ENCODE peak calls at places on chromosomes 7 and 10, in ten cellular contexts. One of them, this sample, is unnamed.

GRCh38 chr10:110852897-110853296 is 18.8 kb upstream of the PDCD4 start:
- DNase-seq in Peyer's patch: no peak
- DNase-seq in activated CD4-positive, alpha-beta T cell treated with anti-CD3 and anti-CD28 coated beads, Interleukin-2, amount 10 ng/mL, durations not matched to agents 7 days and 5 days: peak; percentile 4
- DNase-seq in kidney tubule cell: peak; percentile 11
- DNase-seq in M059J: no peak
- DNase-seq in cardiac muscle cell: no peak
- DNase-seq in 8988T: no peak
- DNase-seq in cerebellum: no peak
- DNase-seq in left cardiac atrium: no peak
- DNase-seq in T-cell: no peak
- DNase-seq in this sample: no peak

GRCh38 chr10:123934846-123935245 is 43.2 kb upstream of the CPXM2 start:
- DNase-seq in Peyer's patch: no peak
- DNase-seq in cerebellum: no peak
- DNase-seq in kidney tubule cell: no peak
- DNase-seq in M059J: no peak
- DNase-seq in left cardiac atrium: no peak
- DNase-seq in 8988T: no peak
- DNase-seq in T-cell: no peak
- DNase-seq in activated CD4-positive, alpha-beta T cell treated with anti-CD3 and anti-CD28 coated beads, Interleukin-2, amount 10 ng/mL, durations not matched to agents 7 days and 5 days: no peak
- DNase-seq in cardiac muscle cell: no peak
- DNase-seq in this sample: no peak

GRCh38 chr7:50393076-50393475 is 57.1 kb downstream of the FIGNL1 start:
- DNase-seq in Peyer's patch: no peak
- DNase-seq in M059J: no peak
- DNase-seq in left cardiac atrium: no peak
- DNase-seq in cardiac muscle cell: no peak
- DNase-seq in 8988T: no peak
- DNase-seq in kidney tubule cell: no peak
- DNase-seq in cerebellum: no peak
- DNase-seq in activated CD4-positive, alpha-beta T cell treated with anti-CD3 and anti-CD28 coated beads, Interleukin-2, amount 10 ng/mL, durations not matched to agents 7 days and 5 days: peak; percentile 40
- DNase-seq in T-cell: no peak
- DNase-seq in this sample: no peak

GRCh38 chr10:86757110-86757790 is 831 bp downstream of the BMPR1A start:
- DNase-seq in M059J: peak; percentile 72
- DNase-seq in T-cell: peak; percentile 0
- DNase-seq in cardiac muscle cell: peak; percentile 62
- DNase-seq in cerebellum: peak; percentile 16
- DNase-seq in Peyer's patch: peak; percentile 63
- DNase-seq in activated CD4-positive, alpha-beta T cell treated with anti-CD3 and anti-CD28 coated beads, Interleukin-2, amount 10 ng/mL, durations not matched to agents 7 days and 5 days: peak; percentile 10
- DNase-seq in left cardiac atrium: peak; percentile 51
- DNase-seq in kidney tubule cell: peak; percentile 54
- DNase-seq in 8988T: no peak
- DNase-seq in this sample: peak; percentile 5

GRCh38 chr7:37284805-37285211 is 163.9 kb downstream of the ELMO1 start:
- DNase-seq in activated CD4-positive, alpha-beta T cell treated with anti-CD3 and anti-CD28 coated beads, Interleukin-2, amount 10 ng/mL, durations not matched to agents 7 days and 5 days: peak; percentile 42
- DNase-seq in 8988T: no peak
- DNase-seq in cardiac muscle cell: peak; percentile 69
- DNase-seq in kidney tubule cell: peak; percentile 44
- DNase-seq in M059J: peak; percentile 61
- DNase-seq in cerebellum: no peak
- DNase-seq in T-cell: peak; percentile 12
- DNase-seq in Peyer's patch: peak; percentile 68
- DNase-seq in left cardiac atrium: peak; percentile 34
- DNase-seq in this sample: peak; percentile 25

GRCh38 chr10:130074639-130075038 is 36.0 kb downstream of the C10orf143 start:
- DNase-seq in cerebellum: no peak
- DNase-seq in T-cell: no peak
- DNase-seq in activated CD4-positive, alpha-beta T cell treated with anti-CD3 and anti-CD28 coated beads, Interleukin-2, amount 10 ng/mL, durations not matched to agents 7 days and 5 days: no peak
- DNase-seq in 8988T: no peak
- DNase-seq in left cardiac atrium: no peak
- DNase-seq in cardiac muscle cell: no peak
- DNase-seq in M059J: no peak
- DNase-seq in kidney tubule cell: no peak
- DNase-seq in Peyer's patch: no peak
- DNase-seq in this sample: no peak

GRCh38 chr10:72321248-72322029 is 33.3 kb downstream of the DNAJB12 start:
- DNase-seq in T-cell: no peak
- DNase-seq in cardiac muscle cell: no peak
- DNase-seq in kidney tubule cell: no peak
- DNase-seq in left cardiac atrium: no peak
- DNase-seq in cerebellum: no peak
- DNase-seq in activated CD4-positive, alpha-beta T cell treated with anti-CD3 and anti-CD28 coated beads, Interleukin-2, amount 10 ng/mL, durations not matched to agents 7 days and 5 days: no peak
- DNase-seq in M059J: no peak
- DNase-seq in 8988T: no peak
- DNase-seq in Peyer's patch: no peak
- DNase-seq in this sample: no peak

GRCh38 chr10:73655257-73655989 is 406 bp downstream of the SYNPO2L start:
- DNase-seq in activated CD4-positive, alpha-beta T cell treated with anti-CD3 and anti-CD28 coated beads, Interleukin-2, amount 10 ng/mL, durations not matched to agents 7 days and 5 days: no peak
- DNase-seq in cardiac muscle cell: no peak
- DNase-seq in M059J: no peak
- DNase-seq in left cardiac atrium: no peak
- DNase-seq in Peyer's patch: no peak
- DNase-seq in T-cell: no peak
- DNase-seq in kidney tubule cell: no peak
- DNase-seq in cerebellum: no peak
- DNase-seq in 8988T: no peak
- DNase-seq in this sample: no peak

GRCh38 chr7:137395425-137395824 is 51.9 kb upstream of the PTN start:
- DNase-seq in M059J: no peak
- DNase-seq in kidney tubule cell: no peak
- DNase-seq in T-cell: no peak
- DNase-seq in activated CD4-positive, alpha-beta T cell treated with anti-CD3 and anti-CD28 coated beads, Interleukin-2, amount 10 ng/mL, durations not matched to agents 7 days and 5 days: no peak
- DNase-seq in cerebellum: peak; percentile 48
- DNase-seq in 8988T: no peak
- DNase-seq in cardiac muscle cell: no peak
- DNase-seq in Peyer's patch: no peak
- DNase-seq in left cardiac atrium: no peak
- DNase-seq in this sample: no peak

GRCh38 chr10:120823251-120823650 is 27.9 kb upstream of the WDR11 start:
- DNase-seq in M059J: no peak
- DNase-seq in 8988T: no peak
- DNase-seq in cerebellum: no peak
- DNase-seq in activated CD4-positive, alpha-beta T cell treated with anti-CD3 and anti-CD28 coated beads, Interleukin-2, amount 10 ng/mL, durations not matched to agents 7 days and 5 days: no peak
- DNase-seq in Peyer's patch: no peak
- DNase-seq in cardiac muscle cell: peak; percentile 61
- DNase-seq in kidney tubule cell: no peak
- DNase-seq in left cardiac atrium: no peak
- DNase-seq in T-cell: no peak
- DNase-seq in this sample: no peak

GRCh38 chr7:146639291-146639690 is 522.7 kb downstream of the CNTNAP2 start:
- DNase-seq in kidney tubule cell: no peak
- DNase-seq in T-cell: no peak
- DNase-seq in cerebellum: no peak
- DNase-seq in 8988T: no peak
- DNase-seq in activated CD4-positive, alpha-beta T cell treated with anti-CD3 and anti-CD28 coated beads, Interleukin-2, amount 10 ng/mL, durations not matched to agents 7 days and 5 days: no peak
- DNase-seq in M059J: no peak
- DNase-seq in cardiac muscle cell: no peak
- DNase-seq in Peyer's patch: no peak
- DNase-seq in left cardiac atrium: no peak
- DNase-seq in this sample: no peak

GRCh38 chr7:24911213-24911603 is 68.8 kb downstream of the OSBPL3 start:
- DNase-seq in Peyer's patch: no peak
- DNase-seq in cerebellum: no peak
- DNase-seq in cardiac muscle cell: no peak
- DNase-seq in left cardiac atrium: no peak
- DNase-seq in M059J: no peak
- DNase-seq in kidney tubule cell: no peak
- DNase-seq in activated CD4-positive, alpha-beta T cell treated with anti-CD3 and anti-CD28 coated beads, Interleukin-2, amount 10 ng/mL, durations not matched to agents 7 days and 5 days: peak; percentile 55
- DNase-seq in T-cell: no peak
- DNase-seq in 8988T: no peak
- DNase-seq in this sample: no peak